ENCODE peak calls at places on chromosomes 3 and 15, in ten cellular contexts. One of them, this sample, is unnamed.

GRCh38 chr3:98730338-98730737 is 32.8 kb upstream of the ST3GAL6 start:
- DNase-seq in epithelial cell of esophagus: peak
- DNase-seq in kidney glomerular epithelial cell: no peak
- DNase-seq in iPS DF 6.9: no peak
- DNase-seq in ACHN: no peak
- DNase-seq in sciatic nerve: no peak
- DNase-seq in activated CD4-positive, alpha-beta T cell treated with anti-CD3 and anti-CD28 coated beads, Interleukin-2, amount 10 ng/mL, durations not matched to agents 7 days and 5 days: no peak
- DNase-seq in bronchial epithelial cell: peak
- DNase-seq in activated gamma-delta T cell treated with Interleukin-2 at 50 U/mL for 16 hours: no peak
- DNase-seq in GM20000: peak
- DNase-seq in this sample: no peak

GRCh38 chr3:48466386-48467109 is 20.0 kb downstream of the ATRIP start:
- DNase-seq in epithelial cell of esophagus: peak
- DNase-seq in kidney glomerular epithelial cell: no peak
- DNase-seq in iPS DF 6.9: no peak
- DNase-seq in ACHN: no peak
- DNase-seq in sciatic nerve: peak
- DNase-seq in activated CD4-positive, alpha-beta T cell treated with anti-CD3 and anti-CD28 coated beads, Interleukin-2, amount 10 ng/mL, durations not matched to agents 7 days and 5 days: peak
- DNase-seq in bronchial epithelial cell: no peak
- DNase-seq in activated gamma-delta T cell treated with Interleukin-2 at 50 U/mL for 16 hours: no peak
- DNase-seq in GM20000: no peak
- DNase-seq in this sample: peak

GRCh38 chr3:37290551-37290950 is 116.2 kb upstream of the LRRFIP2 start:
- DNase-seq in epithelial cell of esophagus: peak
- DNase-seq in kidney glomerular epithelial cell: no peak
- DNase-seq in iPS DF 6.9: no peak
- DNase-seq in ACHN: peak
- DNase-seq in sciatic nerve: no peak
- DNase-seq in activated CD4-positive, alpha-beta T cell treated with anti-CD3 and anti-CD28 coated beads, Interleukin-2, amount 10 ng/mL, durations not matched to agents 7 days and 5 days: no peak
- DNase-seq in bronchial epithelial cell: peak
- DNase-seq in activated gamma-delta T cell treated with Interleukin-2 at 50 U/mL for 16 hours: no peak
- DNase-seq in GM20000: no peak
- DNase-seq in this sample: no peak

GRCh38 chr3:132710311-132710710 is 11.9 kb downstream of the NPHP3 start:
- DNase-seq in epithelial cell of esophagus: no peak
- DNase-seq in kidney glomerular epithelial cell: no peak
- DNase-seq in iPS DF 6.9: no peak
- DNase-seq in ACHN: no peak
- DNase-seq in sciatic nerve: no peak
- DNase-seq in activated CD4-positive, alpha-beta T cell treated with anti-CD3 and anti-CD28 coated beads, Interleukin-2, amount 10 ng/mL, durations not matched to agents 7 days and 5 days: no peak
- DNase-seq in bronchial epithelial cell: no peak
- DNase-seq in activated gamma-delta T cell treated with Interleukin-2 at 50 U/mL for 16 hours: no peak
- DNase-seq in GM20000: no peak
- DNase-seq in this sample: no peak

GRCh38 chr15:80507638-80508316 is 103.6 kb downstream of the ARNT2 start:
- DNase-seq in epithelial cell of esophagus: peak
- DNase-seq in kidney glomerular epithelial cell: no peak
- DNase-seq in iPS DF 6.9: no peak
- DNase-seq in ACHN: no peak
- DNase-seq in sciatic nerve: no peak
- DNase-seq in activated CD4-positive, alpha-beta T cell treated with anti-CD3 and anti-CD28 coated beads, Interleukin-2, amount 10 ng/mL, durations not matched to agents 7 days and 5 days: no peak
- DNase-seq in bronchial epithelial cell: peak
- DNase-seq in activated gamma-delta T cell treated with Interleukin-2 at 50 U/mL for 16 hours: no peak
- DNase-seq in GM20000: no peak
- DNase-seq in this sample: no peak

GRCh38 chr3:20350449-20350848 is 164.4 kb upstream of the SGO1 start:
- DNase-seq in epithelial cell of esophagus: peak
- DNase-seq in kidney glomerular epithelial cell: no peak
- DNase-seq in iPS DF 6.9: no peak
- DNase-seq in ACHN: no peak
- DNase-seq in sciatic nerve: no peak
- DNase-seq in activated CD4-positive, alpha-beta T cell treated with anti-CD3 and anti-CD28 coated beads, Interleukin-2, amount 10 ng/mL, durations not matched to agents 7 days and 5 days: no peak
- DNase-seq in bronchial epithelial cell: no peak
- DNase-seq in activated gamma-delta T cell treated with Interleukin-2 at 50 U/mL for 16 hours: no peak
- DNase-seq in GM20000: no peak
- DNase-seq in this sample: no peak

GRCh38 chr3:180402463-180403073 is 199.4 kb upstream of the TTC14 start:
- DNase-seq in epithelial cell of esophagus: peak
- DNase-seq in kidney glomerular epithelial cell: no peak
- DNase-seq in iPS DF 6.9: no peak
- DNase-seq in ACHN: no peak
- DNase-seq in sciatic nerve: no peak
- DNase-seq in activated CD4-positive, alpha-beta T cell treated with anti-CD3 and anti-CD28 coated beads, Interleukin-2, amount 10 ng/mL, durations not matched to agents 7 days and 5 days: no peak
- DNase-seq in bronchial epithelial cell: peak
- DNase-seq in activated gamma-delta T cell treated with Interleukin-2 at 50 U/mL for 16 hours: no peak
- DNase-seq in GM20000: no peak
- DNase-seq in this sample: no peak

GRCh38 chr15:63449711-63450110 is 54.7 kb upstream of the USP3 start:
- DNase-seq in epithelial cell of esophagus: peak
- DNase-seq in kidney glomerular epithelial cell: no peak
- DNase-seq in iPS DF 6.9: no peak
- DNase-seq in ACHN: no peak
- DNase-seq in sciatic nerve: peak
- DNase-seq in activated CD4-positive, alpha-beta T cell treated with anti-CD3 and anti-CD28 coated beads, Interleukin-2, amount 10 ng/mL, durations not matched to agents 7 days and 5 days: no peak
- DNase-seq in bronchial epithelial cell: no peak
- DNase-seq in activated gamma-delta T cell treated with Interleukin-2 at 50 U/mL for 16 hours: no peak
- DNase-seq in GM20000: no peak
- DNase-seq in this sample: no peak

GRCh38 chr15:92599394-92599970 is 56.1 kb downstream of the FAM174B start:
- DNase-seq in epithelial cell of esophagus: peak
- DNase-seq in kidney glomerular epithelial cell: no peak
- DNase-seq in iPS DF 6.9: no peak
- DNase-seq in ACHN: no peak
- DNase-seq in sciatic nerve: peak
- DNase-seq in activated CD4-positive, alpha-beta T cell treated with anti-CD3 and anti-CD28 coated beads, Interleukin-2, amount 10 ng/mL, durations not matched to agents 7 days and 5 days: no peak
- DNase-seq in bronchial epithelial cell: no peak
- DNase-seq in activated gamma-delta T cell treated with Interleukin-2 at 50 U/mL for 16 hours: no peak
- DNase-seq in GM20000: no peak
- DNase-seq in this sample: no peak